ENCODE peak calls at places on chromosome 14, in six cellular contexts. One of them, this sample, is unnamed.

GRCh38 chr14:93301821-93302447 is 30.9 kb downstream of the BTBD7 start:
- DNase-seq in SK-N-SH: no peak
- DNase-seq in NCI-H1092 treated with DMSO at 0.1 percent for 48 hours: no peak
- DNase-seq in NCI-H774: no peak
- DNase-seq in activated T-cell treated with anti-CD3 and anti-CD28 coated beads for 48 hours: no peak
- DNase-seq in HuH-7: no peak
- DNase-seq in this sample: peak

GRCh38 chr14:102209224-102209966 is 69.7 kb downstream of the WDR20 start:
- DNase-seq in NCI-H774: no peak
- DNase-seq in NCI-H1092 treated with DMSO at 0.1 percent for 48 hours: no peak
- DNase-seq in HuH-7: peak
- DNase-seq in SK-N-SH: peak
- DNase-seq in activated T-cell treated with anti-CD3 and anti-CD28 coated beads for 48 hours: no peak
- DNase-seq in this sample: peak

GRCh38 chr14:52006361-52006760 is 17.0 kb downstream of the RTRAF start:
- DNase-seq in activated T-cell treated with anti-CD3 and anti-CD28 coated beads for 48 hours: no peak
- DNase-seq in HuH-7: no peak
- DNase-seq in NCI-H1092 treated with DMSO at 0.1 percent for 48 hours: no peak
- DNase-seq in NCI-H774: no peak
- DNase-seq in SK-N-SH: no peak
- DNase-seq in this sample: no peak

GRCh38 chr14:54440037-54440436 is 1.1 kb downstream of the CNIH1 start:
- DNase-seq in HuH-7: no peak
- DNase-seq in SK-N-SH: no peak
- DNase-seq in NCI-H1092 treated with DMSO at 0.1 percent for 48 hours: no peak
- DNase-seq in activated T-cell treated with anti-CD3 and anti-CD28 coated beads for 48 hours: no peak
- DNase-seq in NCI-H774: no peak
- DNase-seq in this sample: no peak

GRCh38 chr14:104985675-104986486 is at the start of gene CLBA1:
- DNase-seq in activated T-cell treated with anti-CD3 and anti-CD28 coated beads for 48 hours: peak
- DNase-seq in NCI-H1092 treated with DMSO at 0.1 percent for 48 hours: peak
- DNase-seq in SK-N-SH: peak
- DNase-seq in NCI-H774: peak
- DNase-seq in HuH-7: peak
- DNase-seq in this sample: peak

GRCh38 chr14:97824218-97824617 is 1027.0 kb downstream of the VRK1 start:
- DNase-seq in NCI-H774: no peak
- DNase-seq in SK-N-SH: no peak
- DNase-seq in HuH-7: no peak
- DNase-seq in NCI-H1092 treated with DMSO at 0.1 percent for 48 hours: no peak
- DNase-seq in activated T-cell treated with anti-CD3 and anti-CD28 coated beads for 48 hours: no peak
- DNase-seq in this sample: no peak

GRCh38 chr14:22837750-22838538 is 1.6 kb downstream of the MMP14 start:
- DNase-seq in NCI-H774: no peak
- DNase-seq in activated T-cell treated with anti-CD3 and anti-CD28 coated beads for 48 hours: no peak
- DNase-seq in SK-N-SH: no peak
- DNase-seq in NCI-H1092 treated with DMSO at 0.1 percent for 48 hours: no peak
- DNase-seq in HuH-7: peak
- DNase-seq in this sample: no peak

GRCh38 chr14:100065161-100065871 is at the start of gene EVL:
- DNase-seq in NCI-H774: no peak
- DNase-seq in NCI-H1092 treated with DMSO at 0.1 percent for 48 hours: no peak
- DNase-seq in HuH-7: no peak
- DNase-seq in activated T-cell treated with anti-CD3 and anti-CD28 coated beads for 48 hours: peak
- DNase-seq in SK-N-SH: no peak
- DNase-seq in this sample: no peak